ENCODE peak calls at places on chromosomes 5 and 9, in seven cellular contexts. Z, H, O, T, X, F and D are unnamed samples.

GRCh38 chr5:160064441-160064840 is 54.8 kb downstream of the PWWP2A start:
- DNase-seq in O (no peak), T (no peak), Z (no peak), H (peak), F (no peak), X (no peak), D (no peak)

GRCh38 chr5:135230326-135230925 is 168.6 kb downstream of the MACROH2A1 start:
- DNase-seq in H (no peak), T (peak), X (no peak), Z (peak), O (no peak), F (no peak), D (no peak)

GRCh38 chr9:89278997-89279739 is 31.8 kb upstream of the CKS2 start:
- DNase-seq in X (no peak), F (no peak), Z (peak), H (peak), T (peak), O (no peak), D (no peak)

GRCh38 chr5:40652441-40653220 is 27.1 kb upstream of the PTGER4 start:
- DNase-seq in X (no peak), T (no peak), H (no peak), O (no peak), Z (no peak), F (no peak), D (no peak)

GRCh38 chr9:79104216-79104615 is 467.5 kb upstream of the TLE4 start:
- DNase-seq in X (no peak), F (no peak), O (no peak), H (no peak), Z (no peak), T (no peak), D (no peak)

GRCh38 chr9:34496149-34496712 is 26.6 kb downstream of the ENHO start:
- DNase-seq in X (no peak), T (no peak), F (no peak), O (no peak), H (no peak), Z (no peak), D (no peak)

GRCh38 chr5:505946-506555 is 18.2 kb downstream of the SLC9A3 start:
- DNase-seq in X (no peak), Z (no peak), H (no peak), T (no peak), O (no peak), F (no peak), D (no peak)

GRCh38 chr5:156475182-156475830 is 148.3 kb downstream of the SGCD start:
- DNase-seq in O (no peak), H (no peak), Z (no peak), F (no peak), X (no peak), T (no peak), D (no peak)

GRCh38 chr5:96288166-96288844 is 144.7 kb downstream of the PCSK1 start:
- DNase-seq in T (no peak), O (no peak), F (no peak), X (no peak), H (no peak), Z (no peak), D (no peak)

GRCh38 chr9:129291041-129291501 is 113.0 kb upstream of the IER5L start:
- DNase-seq in O (no peak), H (no peak), T (no peak), Z (no peak), F (peak), X (no peak), D (no peak)

GRCh38 chr9:87514136-87514535 is 16.5 kb downstream of the DAPK1 start:
- DNase-seq in T (peak), O (no peak), Z (no peak), H (no peak), X (no peak), F (no peak), D (no peak)

GRCh38 chr9:3241290-3241689 is 284.5 kb downstream of the RFX3 start:
- DNase-seq in F (no peak), T (no peak), O (no peak), Z (no peak), X (no peak), H (no peak), D (no peak)

GRCh38 chr5:167614294-167615104 is 676.9 kb upstream of the WWC1 start:
- DNase-seq in T (no peak), F (no peak), H (no peak), Z (no peak), O (no peak), X (no peak), D (no peak)

GRCh38 chr5:172875372-172876279 is 41.6 kb downstream of the ERGIC1 start:
- DNase-seq in H (peak), F (no peak), X (no peak), Z (no peak), O (no peak), T (no peak), D (no peak)

GRCh38 chr9:83639266-83639665 is 16.3 kb downstream of the IDNK start:
- DNase-seq in O (no peak), T (no peak), H (no peak), Z (no peak), X (no peak), F (no peak), D (no peak)

GRCh38 chr9:77457916-77458592 is 190.1 kb downstream of the GNA14 start:
- DNase-seq in O (peak), X (no peak), F (peak), H (peak), T (peak), Z (peak), D (peak)

GRCh38 chr5:144567416-144567770 is 396.7 kb downstream of the KCTD16 start:
- DNase-seq in X (no peak), O (no peak), H (no peak), Z (no peak), T (no peak), F (no peak), D (no peak)

GRCh38 chr5:31987985-31988710 is 186.0 kb downstream of the GOLPH3 start:
- DNase-seq in O (no peak), T (no peak), Z (no peak), H (no peak), F (no peak), X (no peak), D (no peak)

GRCh38 chr9:93096131-93096802 is at the start of gene CARD19:
- DNase-seq in X (no peak), F (peak), T (no peak), H (no peak), Z (peak), O (no peak), D (peak)

GRCh38 chr5:139809331-139809810 is 13.8 kb downstream of the PSD2 start:
- DNase-seq in T (no peak), X (no peak), H (no peak), Z (no peak), F (no peak), O (no peak), D (no peak)

GRCh38 chr9:123662057-123662776 is 267.7 kb downstream of the DENND1A start:
- DNase-seq in H (no peak), X (peak), O (no peak), F (no peak), Z (no peak), T (no peak), D (no peak)

GRCh38 chr9:34010979-34011378 is 37.7 kb downstream of the UBAP2 start:
- DNase-seq in X (no peak), Z (no peak), F (no peak), H (peak), T (peak), O (no peak), D (no peak)

GRCh38 chr5:173753307-173754168 is 134.6 kb upstream of the CPEB4 start:
- DNase-seq in Z (peak), X (no peak), H (peak), T (peak), O (no peak), F (peak), D (no peak)

GRCh38 chr5:78001198-78001597 is 225.1 kb upstream of the TBCA start:
- DNase-seq in Z (no peak), T (no peak), F (no peak), H (no peak), O (no peak), X (no peak), D (no peak)

GRCh38 chr9:88593537-88594185 is 58.7 kb downstream of the NXNL2 start:
- DNase-seq in O (peak), Z (peak), F (no peak), T (peak), X (peak), H (peak), D (no peak)

DNA sequence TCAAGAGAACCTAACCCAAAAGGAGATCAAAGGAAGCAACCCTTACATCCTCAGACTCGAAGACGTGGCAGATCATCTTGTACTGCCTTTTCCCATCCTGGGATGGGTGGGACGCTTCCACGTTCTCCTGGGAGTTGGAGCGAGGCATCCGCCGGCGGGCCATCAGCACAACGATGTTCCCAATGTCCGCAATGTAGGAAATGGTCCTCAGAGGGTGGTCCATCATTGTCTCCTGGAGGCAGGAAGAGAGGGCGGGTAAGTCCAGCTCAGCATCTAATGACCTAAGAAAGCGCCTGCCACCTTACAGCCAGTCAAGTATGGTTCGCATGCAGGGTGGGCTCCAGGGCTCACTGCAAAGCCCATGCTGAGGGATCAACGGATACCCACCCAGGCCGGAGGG is 131.2 kb downstream of the ENTREP1 start:
- DNase-seq in T (no peak), O (no peak), Z (no peak), H (no peak), F (peak), X (no peak), D (no peak)
- TF ChIP-seq TAF1 in T (no peak), O (no peak), Z (no peak), H (no peak), F (no peak), X (no peak), D (no peak)

GRCh38 chr9:91889161-91889560 is 60.9 kb downstream of the ROR2 start:
- DNase-seq in T (no peak), O (no peak), H (no peak), Z (no peak), X (no peak), F (no peak), D (no peak)
- TF ChIP-seq POLR2AphosphoS5 in T (no peak), O (no peak), H (no peak), Z (no peak), X (no peak), F (no peak), D (no peak)

GRCh38 chr5:73152411-73153388 is 20.3 kb upstream of the TMEM174 start:
- DNase-seq in T (no peak), Z (no peak), X (no peak), O (no peak), F (no peak), H (no peak), D (no peak)
- TF ChIP-seq TAF1 in T (no peak), Z (no peak), X (no peak), O (no peak), F (no peak), H (no peak), D (no peak)

GRCh38 chr5:169009171-169009570 is 291.8 kb downstream of the SLIT3 start:
- DNase-seq in Z (no peak), H (no peak), O (no peak), T (no peak), X (no peak), F (no peak), D (no peak)
- TF ChIP-seq POLR2AphosphoS5 in Z (no peak), H (no peak), O (no peak), T (no peak), X (no peak), F (no peak), D (no peak)

GRCh38 chr9:132169672-132170392 is 8.0 kb downstream of the NTNG2 start:
- DNase-seq in X (no peak), Z (peak), T (peak), O (peak), H (peak), F (peak), D (peak)
- TF ChIP-seq TAF1 in X (no peak), Z (no peak), T (no peak), O (no peak), H (no peak), F (no peak), D (no peak)